ENCODE peak calls at places on chromosomes 5 and 9, in four cellular contexts. X is mucosa of descending colon, N is activated T-helper 1 cell treated with Interleukin-2 at 50 U/mL for 16 hours, Y is AG10803. G is an unnamed sample.

GRCh38 chr5:112604741-112605390 is 132.8 kb upstream of the APC start:
- DNase-seq in X (no peak), Y (no peak), N (no peak), G (peak; percentile 14)

GRCh38 chr9:116837038-116837998 is 150.2 kb downstream of the TRIM32 start:
- DNase-seq in X (no peak), N (no peak), Y (no peak), G (peak; percentile 40)

GRCh38 chr5:149878371-149878770 is 66.2 kb downstream of the PDE6A start:
- DNase-seq in X (peak; percentile 62), Y (no peak), N (no peak), G (no peak)

GRCh38 chr5:153480401-153480800 is 10.1 kb upstream of the GRIA1 start:
- DNase-seq in N (no peak), Y (peak; percentile 48), X (no peak), G (no peak)

GRCh38 chr9:127273350-127273749 is 8.8 kb downstream of the GARNL3 start:
- DNase-seq in Y (no peak), N (no peak), X (no peak), G (no peak)

GRCh38 chr9:92324451-92324850 is 699 bp downstream of the NOL8 start:
- DNase-seq in Y (no peak), X (no peak), N (no peak), G (no peak)

GRCh38 chr5:124922255-124922975 is 176.0 kb upstream of the ZNF608 start:
- DNase-seq in N (no peak), X (no peak), Y (no peak), G (no peak)

GRCh38 chr9:95249986-95250385 is 67.5 kb downstream of the FANCC start:
- DNase-seq in X (no peak), N (no peak), Y (no peak), G (peak; percentile 93)

GRCh38 chr5:72920690-72921089 is 35.2 kb upstream of the FCHO2 start:
- DNase-seq in N (no peak), Y (peak; percentile 26), X (no peak), G (peak; percentile 54)

GRCh38 chr5:14996997-14997396 is 125.4 kb upstream of the ANKH start:
- DNase-seq in X (no peak), Y (no peak), N (no peak), G (no peak)

GRCh38 chr5:37724395-37725125 is 115.3 kb downstream of the GDNF start:
- DNase-seq in N (no peak), Y (peak; percentile 76), X (no peak), G (no peak)

GRCh38 chr5:124889850-124890249 is 143.4 kb upstream of the ZNF608 start:
- DNase-seq in N (no peak), Y (no peak), X (no peak), G (no peak)

GRCh38 chr5:159094745-159095144 is 5.0 kb downstream of the EBF1 start:
- DNase-seq in N (no peak), X (peak; percentile 48), Y (peak; percentile 82), G (peak; percentile 94)

G was measured in SJCRH30.